ENCODE peak calls at places on chromosomes 11 and 22, in eight cellular contexts. U is H1; J is fibroblast of gingiva; Q is OCI-LY7; L is nephron progenitor cell; Y is stimulated activated CD4-positive, alpha-beta T cell treated with anti-CD3 and anti-CD28 coated beads, Interleukin-4, amount 100 ng/mL, for 24 hours; W is NCI-H1105 treated with DMSO at 0.1 percent for 48 hours; X is gastrocnemius medialis. E is an unnamed sample.

GRCh38 chr11:107769189-107769588 is 57.3 kb upstream of the SLN start:
- DNase-seq in W (no peak), Y (no peak), Q (no peak), U (no peak), L (no peak), X (peak), J (no peak), E (no peak)

GRCh38 chr22:32850591-32851517 is 49.3 kb downstream of the TIMP3 start:
- DNase-seq in J (peak), U (no peak), Q (no peak), Y (no peak), L (no peak), W (no peak), X (peak), E (peak)

GRCh38 chr11:45091563-45092392 is 54.7 kb upstream of the PRDM11 start:
- DNase-seq in Q (no peak), Y (no peak), J (peak), X (no peak), W (no peak), U (no peak), L (no peak), E (no peak)

GRCh38 chr22:39242809-39243442 is 1.9 kb downstream of the PDGFB start:
- DNase-seq in W (peak), J (no peak), Q (no peak), L (no peak), U (no peak), X (no peak), Y (peak), E (no peak)

GRCh38 chr22:29128891-29129643 is 56.2 kb downstream of the KREMEN1 start:
- DNase-seq in Q (no peak), X (no peak), Y (no peak), L (no peak), W (no peak), U (no peak), J (peak), E (no peak)

GRCh38 chr22:23044570-23044969 is 25.7 kb upstream of the GNAZ start:
- DNase-seq in W (no peak), X (no peak), L (no peak), J (no peak), Q (no peak), Y (no peak), U (no peak), E (no peak)

GRCh38 chr11:114140826-114141225 is 81.3 kb downstream of the ZBTB16 start:
- DNase-seq in X (no peak), Q (no peak), J (no peak), L (no peak), Y (no peak), U (no peak), W (no peak), E (no peak)

GRCh38 chr11:10657308-10658271 is 36.0 kb downstream of the IRAG1 start:
- DNase-seq in X (no peak), J (peak), L (no peak), W (no peak), U (no peak), Y (no peak), Q (no peak), E (no peak)

GRCh38 chr22:44988671-44989070 is 21.1 kb downstream of the PHF21B start:
- DNase-seq in W (no peak), Q (no peak), X (no peak), U (no peak), J (no peak), Y (no peak), L (no peak), E (no peak)

GRCh38 chr11:117796456-117797428 is at the start of gene DSCAML1:
- DNase-seq in J (no peak), X (no peak), U (no peak), Q (no peak), L (peak), W (peak), Y (peak), E (no peak)

GRCh38 chr11:27694992-27695391 is 5.3 kb downstream of the BDNF start:
- DNase-seq in J (peak), U (no peak), Y (no peak), L (no peak), X (no peak), Q (peak), W (peak), E (no peak)

GRCh38 chr11:2431395-2431794 is 12.9 kb downstream of the TRPM5 start:
- DNase-seq in J (no peak), L (no peak), Q (no peak), Y (no peak), U (no peak), X (no peak), W (no peak), E (no peak)

GRCh38 chr11:63763506-63764200 is 4.9 kb downstream of the ZFTA start:
- DNase-seq in W (no peak), Y (no peak), Q (no peak), U (no peak), L (peak), J (no peak), X (no peak), E (no peak)

GRCh38 chr22:24989541-24989951 is 37.0 kb downstream of the KIAA1671 start:
- DNase-seq in Q (no peak), W (no peak), J (no peak), X (no peak), Y (no peak), L (no peak), U (no peak), E (no peak)

GRCh38 chr22:40973144-40973543 is 22.0 kb downstream of the RBX1 start:
- DNase-seq in U (no peak), Q (no peak), L (no peak), X (no peak), W (no peak), J (no peak), Y (no peak), E (no peak)

GRCh38 chr22:50672471-50673230 is at the start of gene SHANK3:
- DNase-seq in J (no peak), U (no peak), W (no peak), X (peak), L (no peak), Q (no peak), Y (no peak), E (no peak)

GRCh38 chr11:104650234-104650633 is 248.0 kb downstream of the CASP12 start:
- DNase-seq in W (no peak), U (no peak), L (peak), Q (peak), X (no peak), Y (no peak), J (no peak), E (no peak)

GRCh38 chr11:120883404-120884135 is 140.3 kb upstream of the TBCEL start:
- DNase-seq in Q (no peak), W (no peak), X (no peak), L (no peak), J (peak), U (no peak), Y (no peak), E (peak)

GRCh38 chr11:33699515-33700424 is 856 bp downstream of the C11orf91 start:
- DNase-seq in X (no peak), L (no peak), Q (no peak), J (no peak), Y (no peak), U (no peak), W (no peak), E (no peak)

GRCh38 chr22:48380016-48380665 is 1447.5 kb downstream of the BRD1 start:
- DNase-seq in U (no peak), J (no peak), L (no peak), Y (no peak), W (no peak), Q (no peak), X (no peak), E (no peak)

E was measured in pons.